ENCODE peak calls at places on chromosomes 7 and 10, in ten cellular contexts. One of them, this sample, is unnamed.

GRCh38 chr10:3529691-3530090 is 255.3 kb downstream of the KLF6 start:
- DNase-seq in activated CD4-positive, alpha-beta T cell treated with anti-CD3 and anti-CD28 coated beads, Interleukin-2, amount 50 U/mL, for 1 hour: no peak
- DNase-seq in SJCRH30: no peak
- DNase-seq in midbrain: no peak
- DNase-seq in GM10248: no peak
- DNase-seq in T follicular helper cell: no peak
- DNase-seq in activated CD8-positive, alpha-beta memory T cell treated with anti-CD3 and anti-CD28 coated beads, Interleukin-2, amount 10 ng/mL, durations not matched to agents 7 days and 5 days: no peak
- DNase-seq in CMK: no peak
- DNase-seq in GM12891: no peak
- DNase-seq in activated naive CD8-positive, alpha-beta T cell treated with anti-CD3 and anti-CD28 coated beads for 36 hours: no peak
- DNase-seq in this sample: no peak

GRCh38 chr10:121870413-121870812 is 57.4 kb downstream of the ATE1 start:
- DNase-seq in activated CD8-positive, alpha-beta memory T cell treated with anti-CD3 and anti-CD28 coated beads, Interleukin-2, amount 10 ng/mL, durations not matched to agents 7 days and 5 days: no peak
- DNase-seq in SJCRH30: no peak
- DNase-seq in activated CD4-positive, alpha-beta T cell treated with anti-CD3 and anti-CD28 coated beads, Interleukin-2, amount 50 U/mL, for 1 hour: no peak
- DNase-seq in CMK: no peak
- DNase-seq in T follicular helper cell: no peak
- DNase-seq in GM10248: no peak
- DNase-seq in activated naive CD8-positive, alpha-beta T cell treated with anti-CD3 and anti-CD28 coated beads for 36 hours: no peak
- DNase-seq in GM12891: no peak
- DNase-seq in midbrain: no peak
- DNase-seq in this sample: no peak

GRCh38 chr7:84188811-84189405 is 5.7 kb downstream of the SEMA3A start:
- DNase-seq in activated naive CD8-positive, alpha-beta T cell treated with anti-CD3 and anti-CD28 coated beads for 36 hours: no peak
- DNase-seq in SJCRH30: no peak
- DNase-seq in CMK: no peak
- DNase-seq in T follicular helper cell: no peak
- DNase-seq in GM12891: no peak
- DNase-seq in activated CD4-positive, alpha-beta T cell treated with anti-CD3 and anti-CD28 coated beads, Interleukin-2, amount 50 U/mL, for 1 hour: no peak
- DNase-seq in GM10248: no peak
- DNase-seq in midbrain: peak; percentile 41
- DNase-seq in activated CD8-positive, alpha-beta memory T cell treated with anti-CD3 and anti-CD28 coated beads, Interleukin-2, amount 10 ng/mL, durations not matched to agents 7 days and 5 days: no peak
- DNase-seq in this sample: peak; percentile 36

GRCh38 chr7:157788573-157788972 is 451.8 kb downstream of the DNAJB6 start:
- DNase-seq in SJCRH30: no peak
- DNase-seq in GM10248: no peak
- DNase-seq in T follicular helper cell: no peak
- DNase-seq in midbrain: no peak
- DNase-seq in activated CD4-positive, alpha-beta T cell treated with anti-CD3 and anti-CD28 coated beads, Interleukin-2, amount 50 U/mL, for 1 hour: no peak
- DNase-seq in activated CD8-positive, alpha-beta memory T cell treated with anti-CD3 and anti-CD28 coated beads, Interleukin-2, amount 10 ng/mL, durations not matched to agents 7 days and 5 days: no peak
- DNase-seq in activated naive CD8-positive, alpha-beta T cell treated with anti-CD3 and anti-CD28 coated beads for 36 hours: no peak
- DNase-seq in GM12891: no peak
- DNase-seq in CMK: no peak
- DNase-seq in this sample: no peak

GRCh38 chr7:117808910-117809705 is 64.1 kb downstream of the CTTNBP2 start:
- DNase-seq in GM12891: no peak
- DNase-seq in activated CD8-positive, alpha-beta memory T cell treated with anti-CD3 and anti-CD28 coated beads, Interleukin-2, amount 10 ng/mL, durations not matched to agents 7 days and 5 days: no peak
- DNase-seq in CMK: no peak
- DNase-seq in SJCRH30: no peak
- DNase-seq in GM10248: no peak
- DNase-seq in activated naive CD8-positive, alpha-beta T cell treated with anti-CD3 and anti-CD28 coated beads for 36 hours: no peak
- DNase-seq in T follicular helper cell: no peak
- DNase-seq in midbrain: no peak
- DNase-seq in activated CD4-positive, alpha-beta T cell treated with anti-CD3 and anti-CD28 coated beads, Interleukin-2, amount 50 U/mL, for 1 hour: no peak
- DNase-seq in this sample: peak; percentile 3

GRCh38 chr10:617471-617870 is 72.0 kb downstream of the DIP2C start:
- DNase-seq in T follicular helper cell: no peak
- DNase-seq in CMK: no peak
- DNase-seq in midbrain: no peak
- DNase-seq in GM10248: no peak
- DNase-seq in SJCRH30: no peak
- DNase-seq in GM12891: no peak
- DNase-seq in activated CD8-positive, alpha-beta memory T cell treated with anti-CD3 and anti-CD28 coated beads, Interleukin-2, amount 10 ng/mL, durations not matched to agents 7 days and 5 days: no peak
- DNase-seq in activated naive CD8-positive, alpha-beta T cell treated with anti-CD3 and anti-CD28 coated beads for 36 hours: no peak
- DNase-seq in activated CD4-positive, alpha-beta T cell treated with anti-CD3 and anti-CD28 coated beads, Interleukin-2, amount 50 U/mL, for 1 hour: no peak
- DNase-seq in this sample: no peak

GRCh38 chr10:132676193-132676891 is 109.6 kb downstream of the NKX6-2 start:
- DNase-seq in CMK: no peak
- DNase-seq in GM10248: no peak
- DNase-seq in midbrain: no peak
- DNase-seq in activated CD8-positive, alpha-beta memory T cell treated with anti-CD3 and anti-CD28 coated beads, Interleukin-2, amount 10 ng/mL, durations not matched to agents 7 days and 5 days: no peak
- DNase-seq in SJCRH30: no peak
- DNase-seq in activated CD4-positive, alpha-beta T cell treated with anti-CD3 and anti-CD28 coated beads, Interleukin-2, amount 50 U/mL, for 1 hour: no peak
- DNase-seq in GM12891: no peak
- DNase-seq in T follicular helper cell: no peak
- DNase-seq in activated naive CD8-positive, alpha-beta T cell treated with anti-CD3 and anti-CD28 coated beads for 36 hours: no peak
- DNase-seq in this sample: no peak

GRCh38 chr7:73556208-73557107 is 1.0 kb downstream of the BCL7B start:
- DNase-seq in CMK: no peak
- DNase-seq in midbrain: no peak
- DNase-seq in activated CD4-positive, alpha-beta T cell treated with anti-CD3 and anti-CD28 coated beads, Interleukin-2, amount 50 U/mL, for 1 hour: no peak
- DNase-seq in SJCRH30: no peak
- DNase-seq in GM10248: no peak
- DNase-seq in T follicular helper cell: no peak
- DNase-seq in activated CD8-positive, alpha-beta memory T cell treated with anti-CD3 and anti-CD28 coated beads, Interleukin-2, amount 10 ng/mL, durations not matched to agents 7 days and 5 days: no peak
- DNase-seq in GM12891: no peak
- DNase-seq in activated naive CD8-positive, alpha-beta T cell treated with anti-CD3 and anti-CD28 coated beads for 36 hours: no peak
- DNase-seq in this sample: no peak

GRCh38 chr7:100546129-100546867 is 7.3 kb downstream of the AGFG2 start:
- DNase-seq in activated CD4-positive, alpha-beta T cell treated with anti-CD3 and anti-CD28 coated beads, Interleukin-2, amount 50 U/mL, for 1 hour: no peak
- DNase-seq in CMK: no peak
- DNase-seq in midbrain: no peak
- DNase-seq in T follicular helper cell: no peak
- DNase-seq in activated naive CD8-positive, alpha-beta T cell treated with anti-CD3 and anti-CD28 coated beads for 36 hours: peak; percentile 42
- DNase-seq in activated CD8-positive, alpha-beta memory T cell treated with anti-CD3 and anti-CD28 coated beads, Interleukin-2, amount 10 ng/mL, durations not matched to agents 7 days and 5 days: peak; percentile 59
- DNase-seq in GM10248: peak; percentile 57
- DNase-seq in GM12891: no peak
- DNase-seq in SJCRH30: no peak
- DNase-seq in this sample: no peak

GRCh38 chr10:114103286-114103685 is 59.6 kb downstream of the ADRB1 start:
- DNase-seq in activated naive CD8-positive, alpha-beta T cell treated with anti-CD3 and anti-CD28 coated beads for 36 hours: no peak
- DNase-seq in CMK: no peak
- DNase-seq in midbrain: peak; percentile 51
- DNase-seq in GM12891: no peak
- DNase-seq in GM10248: peak; percentile 70
- DNase-seq in activated CD8-positive, alpha-beta memory T cell treated with anti-CD3 and anti-CD28 coated beads, Interleukin-2, amount 10 ng/mL, durations not matched to agents 7 days and 5 days: no peak
- DNase-seq in T follicular helper cell: no peak
- DNase-seq in SJCRH30: peak; percentile 23
- DNase-seq in activated CD4-positive, alpha-beta T cell treated with anti-CD3 and anti-CD28 coated beads, Interleukin-2, amount 50 U/mL, for 1 hour: no peak
- DNase-seq in this sample: peak; percentile 76

GRCh38 chr10:59804220-59804619 is 51.0 kb upstream of the MRLN start:
- DNase-seq in T follicular helper cell: no peak
- DNase-seq in GM12891: no peak
- DNase-seq in midbrain: no peak
- DNase-seq in activated CD8-positive, alpha-beta memory T cell treated with anti-CD3 and anti-CD28 coated beads, Interleukin-2, amount 10 ng/mL, durations not matched to agents 7 days and 5 days: no peak
- DNase-seq in SJCRH30: no peak
- DNase-seq in CMK: no peak
- DNase-seq in activated CD4-positive, alpha-beta T cell treated with anti-CD3 and anti-CD28 coated beads, Interleukin-2, amount 50 U/mL, for 1 hour: no peak
- DNase-seq in GM10248: no peak
- DNase-seq in activated naive CD8-positive, alpha-beta T cell treated with anti-CD3 and anti-CD28 coated beads for 36 hours: no peak
- DNase-seq in this sample: no peak

GRCh38 chr10:116756277-116756676 is 13.9 kb upstream of the HSPA12A start:
- DNase-seq in SJCRH30: no peak
- DNase-seq in activated naive CD8-positive, alpha-beta T cell treated with anti-CD3 and anti-CD28 coated beads for 36 hours: no peak
- DNase-seq in midbrain: peak; percentile 87
- DNase-seq in CMK: no peak
- DNase-seq in GM10248: no peak
- DNase-seq in activated CD8-positive, alpha-beta memory T cell treated with anti-CD3 and anti-CD28 coated beads, Interleukin-2, amount 10 ng/mL, durations not matched to agents 7 days and 5 days: no peak
- DNase-seq in GM12891: no peak
- DNase-seq in activated CD4-positive, alpha-beta T cell treated with anti-CD3 and anti-CD28 coated beads, Interleukin-2, amount 50 U/mL, for 1 hour: no peak
- DNase-seq in T follicular helper cell: no peak
- DNase-seq in this sample: peak; percentile 78

GRCh38 chr7:129110575-129111376 is 33.7 kb upstream of the TSPAN33 start:
- DNase-seq in T follicular helper cell: no peak
- DNase-seq in midbrain: peak; percentile 54
- DNase-seq in GM10248: no peak
- DNase-seq in CMK: no peak
- DNase-seq in activated naive CD8-positive, alpha-beta T cell treated with anti-CD3 and anti-CD28 coated beads for 36 hours: no peak
- DNase-seq in activated CD8-positive, alpha-beta memory T cell treated with anti-CD3 and anti-CD28 coated beads, Interleukin-2, amount 10 ng/mL, durations not matched to agents 7 days and 5 days: no peak
- DNase-seq in SJCRH30: peak; percentile 56
- DNase-seq in activated CD4-positive, alpha-beta T cell treated with anti-CD3 and anti-CD28 coated beads, Interleukin-2, amount 50 U/mL, for 1 hour: no peak
- DNase-seq in GM12891: no peak
- DNase-seq in this sample: peak; percentile 10

GRCh38 chr10:97866524-97867219 is 17.0 kb downstream of the GOLGA7B start:
- DNase-seq in GM10248: no peak
- DNase-seq in activated CD4-positive, alpha-beta T cell treated with anti-CD3 and anti-CD28 coated beads, Interleukin-2, amount 50 U/mL, for 1 hour: no peak
- DNase-seq in midbrain: no peak
- DNase-seq in activated naive CD8-positive, alpha-beta T cell treated with anti-CD3 and anti-CD28 coated beads for 36 hours: no peak
- DNase-seq in SJCRH30: no peak
- DNase-seq in activated CD8-positive, alpha-beta memory T cell treated with anti-CD3 and anti-CD28 coated beads, Interleukin-2, amount 10 ng/mL, durations not matched to agents 7 days and 5 days: no peak
- DNase-seq in T follicular helper cell: no peak
- DNase-seq in GM12891: no peak
- DNase-seq in CMK: no peak
- DNase-seq in this sample: no peak

GRCh38 chr7:73844848-73845460 is 2.6 kb upstream of the METTL27 start:
- DNase-seq in SJCRH30: no peak
- DNase-seq in midbrain: no peak
- DNase-seq in activated CD8-positive, alpha-beta memory T cell treated with anti-CD3 and anti-CD28 coated beads, Interleukin-2, amount 10 ng/mL, durations not matched to agents 7 days and 5 days: no peak
- DNase-seq in GM10248: no peak
- DNase-seq in T follicular helper cell: no peak
- DNase-seq in activated naive CD8-positive, alpha-beta T cell treated with anti-CD3 and anti-CD28 coated beads for 36 hours: no peak
- DNase-seq in GM12891: no peak
- DNase-seq in activated CD4-positive, alpha-beta T cell treated with anti-CD3 and anti-CD28 coated beads, Interleukin-2, amount 50 U/mL, for 1 hour: no peak
- DNase-seq in CMK: no peak
- DNase-seq in this sample: peak; percentile 45

GRCh38 chr10:36023939-36024338 is 381.8 kb upstream of the FZD8 start:
- DNase-seq in SJCRH30: no peak
- DNase-seq in activated CD8-positive, alpha-beta memory T cell treated with anti-CD3 and anti-CD28 coated beads, Interleukin-2, amount 10 ng/mL, durations not matched to agents 7 days and 5 days: no peak
- DNase-seq in GM10248: no peak
- DNase-seq in CMK: no peak
- DNase-seq in midbrain: no peak
- DNase-seq in activated naive CD8-positive, alpha-beta T cell treated with anti-CD3 and anti-CD28 coated beads for 36 hours: no peak
- DNase-seq in T follicular helper cell: no peak
- DNase-seq in GM12891: no peak
- DNase-seq in activated CD4-positive, alpha-beta T cell treated with anti-CD3 and anti-CD28 coated beads, Interleukin-2, amount 50 U/mL, for 1 hour: no peak
- DNase-seq in this sample: peak; percentile 72

GRCh38 chr7:117718116-117718515 is 155.1 kb downstream of the CTTNBP2 start:
- DNase-seq in CMK: no peak
- DNase-seq in T follicular helper cell: no peak
- DNase-seq in activated naive CD8-positive, alpha-beta T cell treated with anti-CD3 and anti-CD28 coated beads for 36 hours: no peak
- DNase-seq in GM10248: no peak
- DNase-seq in activated CD4-positive, alpha-beta T cell treated with anti-CD3 and anti-CD28 coated beads, Interleukin-2, amount 50 U/mL, for 1 hour: no peak
- DNase-seq in SJCRH30: no peak
- DNase-seq in activated CD8-positive, alpha-beta memory T cell treated with anti-CD3 and anti-CD28 coated beads, Interleukin-2, amount 10 ng/mL, durations not matched to agents 7 days and 5 days: no peak
- DNase-seq in midbrain: no peak
- DNase-seq in GM12891: no peak
- DNase-seq in this sample: no peak

GRCh38 chr10:97531401-97531985 is 32.8 kb downstream of the UBTD1 start:
- DNase-seq in activated CD4-positive, alpha-beta T cell treated with anti-CD3 and anti-CD28 coated beads, Interleukin-2, amount 50 U/mL, for 1 hour: no peak
- DNase-seq in activated naive CD8-positive, alpha-beta T cell treated with anti-CD3 and anti-CD28 coated beads for 36 hours: no peak
- DNase-seq in GM12891: no peak
- DNase-seq in CMK: no peak
- DNase-seq in midbrain: no peak
- DNase-seq in SJCRH30: no peak
- DNase-seq in T follicular helper cell: no peak
- DNase-seq in GM10248: no peak
- DNase-seq in activated CD8-positive, alpha-beta memory T cell treated with anti-CD3 and anti-CD28 coated beads, Interleukin-2, amount 10 ng/mL, durations not matched to agents 7 days and 5 days: no peak
- DNase-seq in this sample: peak; percentile 54

GRCh38 chr7:157502701-157503111 is 165.9 kb downstream of the DNAJB6 start:
- DNase-seq in CMK: no peak
- DNase-seq in GM12891: no peak
- DNase-seq in activated CD8-positive, alpha-beta memory T cell treated with anti-CD3 and anti-CD28 coated beads, Interleukin-2, amount 10 ng/mL, durations not matched to agents 7 days and 5 days: peak; percentile 87
- DNase-seq in SJCRH30: no peak
- DNase-seq in activated CD4-positive, alpha-beta T cell treated with anti-CD3 and anti-CD28 coated beads, Interleukin-2, amount 50 U/mL, for 1 hour: peak; percentile 66
- DNase-seq in activated naive CD8-positive, alpha-beta T cell treated with anti-CD3 and anti-CD28 coated beads for 36 hours: peak; percentile 63
- DNase-seq in midbrain: no peak
- DNase-seq in T follicular helper cell: peak; percentile 67
- DNase-seq in GM10248: no peak
- DNase-seq in this sample: peak; percentile 13

GRCh38 chr10:70903262-70903921 is 15.0 kb upstream of the PCBD1 start:
- DNase-seq in activated CD8-positive, alpha-beta memory T cell treated with anti-CD3 and anti-CD28 coated beads, Interleukin-2, amount 10 ng/mL, durations not matched to agents 7 days and 5 days: peak; percentile 50
- DNase-seq in CMK: no peak
- DNase-seq in GM10248: peak; percentile 69
- DNase-seq in SJCRH30: peak; percentile 32
- DNase-seq in T follicular helper cell: no peak
- DNase-seq in midbrain: peak; percentile 73
- DNase-seq in activated CD4-positive, alpha-beta T cell treated with anti-CD3 and anti-CD28 coated beads, Interleukin-2, amount 50 U/mL, for 1 hour: peak; percentile 16
- DNase-seq in GM12891: peak; percentile 54
- DNase-seq in activated naive CD8-positive, alpha-beta T cell treated with anti-CD3 and anti-CD28 coated beads for 36 hours: peak; percentile 32
- DNase-seq in this sample: peak; percentile 61

GRCh38 chr10:28327494-28327886 is 24.6 kb upstream of the MPP7 start:
- DNase-seq in activated CD4-positive, alpha-beta T cell treated with anti-CD3 and anti-CD28 coated beads, Interleukin-2, amount 50 U/mL, for 1 hour: no peak
- DNase-seq in GM12891: no peak
- DNase-seq in activated naive CD8-positive, alpha-beta T cell treated with anti-CD3 and anti-CD28 coated beads for 36 hours: no peak
- DNase-seq in GM10248: no peak
- DNase-seq in T follicular helper cell: no peak
- DNase-seq in midbrain: no peak
- DNase-seq in activated CD8-positive, alpha-beta memory T cell treated with anti-CD3 and anti-CD28 coated beads, Interleukin-2, amount 10 ng/mL, durations not matched to agents 7 days and 5 days: no peak
- DNase-seq in CMK: no peak
- DNase-seq in SJCRH30: no peak
- DNase-seq in this sample: peak; percentile 80

GRCh38 chr7:11130012-11130411 is 156.3 kb downstream of the PHF14 start:
- DNase-seq in activated CD8-positive, alpha-beta memory T cell treated with anti-CD3 and anti-CD28 coated beads, Interleukin-2, amount 10 ng/mL, durations not matched to agents 7 days and 5 days: peak; percentile 49
- DNase-seq in GM10248: no peak
- DNase-seq in midbrain: no peak
- DNase-seq in GM12891: no peak
- DNase-seq in activated naive CD8-positive, alpha-beta T cell treated with anti-CD3 and anti-CD28 coated beads for 36 hours: no peak
- DNase-seq in activated CD4-positive, alpha-beta T cell treated with anti-CD3 and anti-CD28 coated beads, Interleukin-2, amount 50 U/mL, for 1 hour: no peak
- DNase-seq in T follicular helper cell: no peak
- DNase-seq in CMK: no peak
- DNase-seq in SJCRH30: peak; percentile 86
- DNase-seq in this sample: peak; percentile 55

GRCh38 chr7:120053390-120053961 is 219.5 kb upstream of the KCND2 start:
- DNase-seq in midbrain: no peak
- DNase-seq in T follicular helper cell: no peak
- DNase-seq in GM12891: no peak
- DNase-seq in GM10248: no peak
- DNase-seq in activated naive CD8-positive, alpha-beta T cell treated with anti-CD3 and anti-CD28 coated beads for 36 hours: no peak
- DNase-seq in activated CD4-positive, alpha-beta T cell treated with anti-CD3 and anti-CD28 coated beads, Interleukin-2, amount 50 U/mL, for 1 hour: no peak
- DNase-seq in CMK: no peak
- DNase-seq in activated CD8-positive, alpha-beta memory T cell treated with anti-CD3 and anti-CD28 coated beads, Interleukin-2, amount 10 ng/mL, durations not matched to agents 7 days and 5 days: no peak
- DNase-seq in SJCRH30: no peak
- DNase-seq in this sample: peak; percentile 86

GRCh38 chr7:151647874-151648273 is 128.2 kb upstream of the RHEB start:
- DNase-seq in SJCRH30: no peak
- DNase-seq in activated naive CD8-positive, alpha-beta T cell treated with anti-CD3 and anti-CD28 coated beads for 36 hours: no peak
- DNase-seq in GM10248: no peak
- DNase-seq in T follicular helper cell: no peak
- DNase-seq in activated CD4-positive, alpha-beta T cell treated with anti-CD3 and anti-CD28 coated beads, Interleukin-2, amount 50 U/mL, for 1 hour: no peak
- DNase-seq in CMK: no peak
- DNase-seq in activated CD8-positive, alpha-beta memory T cell treated with anti-CD3 and anti-CD28 coated beads, Interleukin-2, amount 10 ng/mL, durations not matched to agents 7 days and 5 days: no peak
- DNase-seq in midbrain: no peak
- DNase-seq in GM12891: no peak
- DNase-seq in this sample: no peak

GRCh38 chr10:88896336-88897018 is 16.4 kb downstream of the STAMBPL1 start:
- DNase-seq in GM12891: no peak
- DNase-seq in GM10248: no peak
- DNase-seq in midbrain: no peak
- DNase-seq in T follicular helper cell: no peak
- DNase-seq in CMK: no peak
- DNase-seq in activated naive CD8-positive, alpha-beta T cell treated with anti-CD3 and anti-CD28 coated beads for 36 hours: no peak
- DNase-seq in activated CD8-positive, alpha-beta memory T cell treated with anti-CD3 and anti-CD28 coated beads, Interleukin-2, amount 10 ng/mL, durations not matched to agents 7 days and 5 days: no peak
- DNase-seq in activated CD4-positive, alpha-beta T cell treated with anti-CD3 and anti-CD28 coated beads, Interleukin-2, amount 50 U/mL, for 1 hour: no peak
- DNase-seq in SJCRH30: no peak
- DNase-seq in this sample: no peak

GRCh38 chr7:127629268-127629854 is 11.4 kb upstream of the PAX4 start:
- DNase-seq in activated CD8-positive, alpha-beta memory T cell treated with anti-CD3 and anti-CD28 coated beads, Interleukin-2, amount 10 ng/mL, durations not matched to agents 7 days and 5 days: peak; percentile 50
- DNase-seq in CMK: no peak
- DNase-seq in activated CD4-positive, alpha-beta T cell treated with anti-CD3 and anti-CD28 coated beads, Interleukin-2, amount 50 U/mL, for 1 hour: peak; percentile 12
- DNase-seq in GM10248: peak; percentile 45
- DNase-seq in SJCRH30: no peak
- DNase-seq in GM12891: peak; percentile 36
- DNase-seq in T follicular helper cell: no peak
- DNase-seq in midbrain: no peak
- DNase-seq in activated naive CD8-positive, alpha-beta T cell treated with anti-CD3 and anti-CD28 coated beads for 36 hours: peak; percentile 43
- DNase-seq in this sample: no peak

GRCh38 chr10:84108797-84109196 is 30.5 kb upstream of the GHITM start:
- DNase-seq in activated CD4-positive, alpha-beta T cell treated with anti-CD3 and anti-CD28 coated beads, Interleukin-2, amount 50 U/mL, for 1 hour: no peak
- DNase-seq in CMK: no peak
- DNase-seq in T follicular helper cell: no peak
- DNase-seq in GM12891: no peak
- DNase-seq in activated naive CD8-positive, alpha-beta T cell treated with anti-CD3 and anti-CD28 coated beads for 36 hours: no peak
- DNase-seq in GM10248: no peak
- DNase-seq in activated CD8-positive, alpha-beta memory T cell treated with anti-CD3 and anti-CD28 coated beads, Interleukin-2, amount 10 ng/mL, durations not matched to agents 7 days and 5 days: no peak
- DNase-seq in SJCRH30: no peak
- DNase-seq in midbrain: no peak
- DNase-seq in this sample: no peak

GRCh38 chr7:129559564-129559963 is 52.0 kb upstream of the NRF1 start:
- DNase-seq in activated CD8-positive, alpha-beta memory T cell treated with anti-CD3 and anti-CD28 coated beads, Interleukin-2, amount 10 ng/mL, durations not matched to agents 7 days and 5 days: no peak
- DNase-seq in SJCRH30: no peak
- DNase-seq in activated naive CD8-positive, alpha-beta T cell treated with anti-CD3 and anti-CD28 coated beads for 36 hours: no peak
- DNase-seq in CMK: no peak
- DNase-seq in GM10248: no peak
- DNase-seq in activated CD4-positive, alpha-beta T cell treated with anti-CD3 and anti-CD28 coated beads, Interleukin-2, amount 50 U/mL, for 1 hour: no peak
- DNase-seq in GM12891: no peak
- DNase-seq in T follicular helper cell: no peak
- DNase-seq in midbrain: no peak
- DNase-seq in this sample: no peak

This sample was measured in cardiac fibroblast.